ENCODE peak calls at places on chromosomes 5 and 9, in seven cellular contexts. D is H54; O is HepG2; H is stimulated activated naive CD4-positive, alpha-beta T cell; T is globus pallidus; K is NCI-H1694 treated with DMSO at 0.1 percent for 48 hours; L is AG04450. N is an unnamed sample.

GRCh38 chr5:82523633-82524032 is 245.5 kb upstream of the RPS23 start:
- DNase-seq in D (no peak), O (no peak), H (no peak), T (no peak), K (no peak), L (no peak), N (no peak)

GRCh38 chr9:70412678-70413426 is 1.6 kb downstream of the KLF9 start:
- DNase-seq in D (peak; percentile 71), O (peak; percentile 37), H (peak; percentile 75), T (peak; percentile 71), K (peak; percentile 20), L (no peak), N (no peak)

GRCh38 chr9:117917873-117918272 is 213.7 kb downstream of the TLR4 start:
- DNase-seq in D (no peak), O (no peak), H (no peak), T (no peak), K (no peak), L (no peak), N (no peak)

GRCh38 chr9:127177221-127177620 is 54.8 kb upstream of the ANGPTL2 start:
- DNase-seq in D (no peak), O (no peak), H (no peak), T (no peak), K (peak; percentile 21), L (no peak), N (no peak)

GRCh38 chr5:93620487-93621339 is 37.7 kb downstream of the NR2F1 start:
- DNase-seq in D (peak; percentile 57), O (peak; percentile 50), H (peak; percentile 51), T (peak; percentile 76), K (peak; percentile 55), L (no peak), N (no peak)

GRCh38 chr9:108634164-108634563 is 221.6 kb downstream of the ACTL7B start:
- DNase-seq in D (peak; percentile 23), O (no peak), H (no peak), T (no peak), K (peak; percentile 23), L (no peak), N (no peak)

GRCh38 chr9:96501981-96502833 is 52.2 kb downstream of the HABP4 start:
- DNase-seq in D (no peak), O (no peak), H (no peak), T (peak; percentile 89), K (no peak), L (no peak), N (no peak)

GRCh38 chr9:96655198-96655851 is at the start of gene PRXL2C:
- DNase-seq in D (peak; percentile 90), O (peak; percentile 29), H (peak; percentile 76), T (peak; percentile 58), K (no peak), L (no peak), N (no peak)

GRCh38 chr5:173234129-173234793 is 745 bp downstream of the NKX2-5 start:
- DNase-seq in D (no peak), O (no peak), H (no peak), T (no peak), K (no peak), L (no peak), N (no peak)

GRCh38 chr9:128103589-128103962 is 24.0 kb downstream of the PTGES2 start:
- DNase-seq in D (no peak), O (peak; percentile 41), H (peak; percentile 49), T (no peak), K (no peak), L (no peak), N (no peak)

GRCh38 chr5:9058161-9058560 is 487.7 kb downstream of the SEMA5A start:
- DNase-seq in D (no peak), O (no peak), H (no peak), T (no peak), K (no peak), L (no peak), N (no peak)

GRCh38 chr5:142129447-142129846 is 20.9 kb downstream of the NDFIP1 start:
- DNase-seq in D (no peak), O (no peak), H (no peak), T (no peak), K (no peak), L (no peak), N (no peak)

GRCh38 chr5:137605377-137605776 is 106.3 kb upstream of the SPOCK1 start:
- DNase-seq in D (no peak), O (no peak), H (no peak), T (no peak), K (peak; percentile 48), L (no peak), N (no peak)

GRCh38 chr5:179863449-179864085 is 5.0 kb upstream of the MRNIP start:
- DNase-seq in D (no peak), O (no peak), H (no peak), T (no peak), K (no peak), L (no peak), N (no peak)

GRCh38 chr9:1173986-1174385 is 123.8 kb downstream of the DMRT2 start:
- DNase-seq in D (no peak), O (no peak), H (no peak), T (no peak), K (no peak), L (no peak), N (peak; percentile 89)

N was measured in HFF-Myc.